ENCODE peak calls at places on chromosomes 13 and 19, in four cellular contexts. H is cardiac muscle cell, E is IMR-90, Q is breast epithelium. R is an unnamed sample. For H3K4me1 and H3K36me3, the result is how much of the 10 kb centered on the place peaks cover.

GRCh38 chr13:43057653-43058317 is 34.4 kb downstream of the DNAJC15 start:
- DNase-seq in Q (no peak), E (no peak), H (no peak), R (no peak)

GRCh38 chr13:113855012-113855921 is 8.6 kb downstream of the GAS6 start:
- DNase-seq in Q (peak), E (no peak), H (no peak), R (peak)

GRCh38 chr19:21474671-21475181 is 30.7 kb upstream of the ZNF429 start:
- DNase-seq in H (peak), Q (peak), E (peak), R (peak)

GRCh38 chr19:55080121-55080914 is 4.6 kb downstream of the EPS8L1 start:
- DNase-seq in Q (peak), H (peak), E (peak), R (no peak)

GRCh38 chr19:47023448-47023794 is 3.8 kb downstream of the NPAS1 start:
- DNase-seq in Q (no peak), E (no peak), H (no peak), R (no peak)

GRCh38 chr13:86051134-86052103 is 252.2 kb upstream of the SLITRK6 start:
- DNase-seq in E (no peak), H (no peak), Q (no peak), R (no peak)

GRCh38 chr13:99371956-99372355 is 64.8 kb upstream of the GPR183 start:
- DNase-seq in E (no peak), Q (no peak), H (no peak), R (no peak)

GRCh38 chr19:14616310-14616870 is 33.5 kb downstream of the CLEC17A start:
- DNase-seq in H (no peak), Q (no peak), E (no peak), R (no peak)

GRCh38 chr13:48819376-48819775 is 156.3 kb upstream of the FNDC3A start:
- DNase-seq in H (no peak), E (no peak), Q (no peak), R (no peak)

GRCh38 chr19:48741222-48741999 is 1.0 kb upstream of the RASIP1 start:
- DNase-seq in E (no peak), Q (no peak), H (peak), R (no peak)

GRCh38 chr19:43519436-43520088 is 7.4 kb downstream of the ETHE1 start:
- DNase-seq in E (peak), Q (no peak), H (peak), R (peak)

GRCh38 chr13:107079423-107080099 is 511.6 kb upstream of the ARGLU1 start:
- DNase-seq in E (no peak), Q (no peak), H (no peak), R (no peak)

GRCh38 chr19:12872255-12872654 is 9.0 kb downstream of the DNASE2 start:
- DNase-seq in H (no peak), Q (no peak), E (no peak), R (no peak)

GRCh38 chr13:96796234-96796633 is 198.0 kb downstream of the OXGR1 start:
- DNase-seq in E (no peak), H (no peak), Q (no peak), R (no peak)

GRCh38 chr19:7333198-7334118 is 15.3 kb upstream of the ARHGEF18 start:
- DNase-seq in Q (no peak), E (no peak), H (no peak), R (no peak)

GRCh38 chr19:1089891-1090290 is 5.3 kb downstream of the POLR2E start:
- DNase-seq in H (no peak), Q (no peak), E (no peak), R (no peak)

GRCh38 chr19:1088419-1089066 is 6.6 kb downstream of the POLR2E start:
- DNase-seq in H (no peak), Q (no peak), E (no peak), R (no peak)

GRCh38 chr19:1090731-1091543 is 4.2 kb downstream of the POLR2E start:
- DNase-seq in E (no peak), H (no peak), Q (no peak), R (no peak)

GRCh38 chr19:1087813-1088418 is 7.3 kb downstream of the POLR2E start:
- DNase-seq in H (no peak), E (no peak), Q (no peak), R (no peak)

DNA sequence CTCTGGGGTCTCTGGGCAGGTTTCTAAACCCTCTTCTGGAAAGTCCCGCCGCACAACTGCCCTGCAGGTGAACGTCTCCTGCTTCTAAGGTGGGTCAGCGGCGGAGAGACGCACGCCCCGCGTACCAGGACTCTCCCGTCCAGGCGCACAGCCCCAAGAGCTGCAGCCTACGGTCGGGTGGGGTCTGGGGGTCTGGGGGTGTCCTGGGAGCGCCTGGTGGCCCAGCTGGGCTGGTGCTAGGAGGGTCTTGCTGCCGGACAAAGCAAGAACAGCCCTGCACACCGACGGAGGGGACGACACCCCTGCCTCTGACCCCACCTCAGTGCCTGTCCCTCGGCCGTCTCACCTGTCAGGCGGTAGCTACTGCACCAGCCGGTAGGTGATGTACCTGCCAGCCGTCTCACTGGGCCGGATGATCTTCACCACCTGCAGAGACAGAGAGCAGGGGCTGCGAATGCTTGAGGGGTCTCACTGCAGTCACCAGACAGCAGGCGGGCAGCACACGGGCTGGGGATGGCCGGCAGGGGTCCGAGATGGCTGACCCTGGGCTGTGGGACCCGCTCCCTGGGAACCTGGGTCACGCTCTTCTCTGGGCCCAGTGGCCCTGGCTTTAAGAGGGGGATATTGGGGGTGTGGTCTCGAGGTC is 5.9 kb downstream of the POLR2E start:
- DNase-seq in H (no peak), Q (no peak), E (no peak), R (no peak)
- H3K4me1 ChIP-seq in H (under half), Q (under half), E (under half), R (under half)

GRCh38 chr13:27424246-27425150 is at the start of gene GTF3A:
- DNase-seq in E (peak), Q (peak), H (peak), R (peak)

GRCh38 chr13:27425151-27425917 is 915 bp downstream of the GTF3A start:
- DNase-seq in E (no peak), H (no peak), Q (no peak), R (no peak)

GRCh38 chr13:27427663-27428062 is 3.2 kb downstream of the GTF3A start:
- DNase-seq in H (no peak), Q (no peak), E (no peak), R (no peak)

GRCh38 chr13:27428160-27428559 is 3.7 kb downstream of the GTF3A start:
- DNase-seq in E (no peak), Q (no peak), H (no peak), R (no peak)

DNA sequence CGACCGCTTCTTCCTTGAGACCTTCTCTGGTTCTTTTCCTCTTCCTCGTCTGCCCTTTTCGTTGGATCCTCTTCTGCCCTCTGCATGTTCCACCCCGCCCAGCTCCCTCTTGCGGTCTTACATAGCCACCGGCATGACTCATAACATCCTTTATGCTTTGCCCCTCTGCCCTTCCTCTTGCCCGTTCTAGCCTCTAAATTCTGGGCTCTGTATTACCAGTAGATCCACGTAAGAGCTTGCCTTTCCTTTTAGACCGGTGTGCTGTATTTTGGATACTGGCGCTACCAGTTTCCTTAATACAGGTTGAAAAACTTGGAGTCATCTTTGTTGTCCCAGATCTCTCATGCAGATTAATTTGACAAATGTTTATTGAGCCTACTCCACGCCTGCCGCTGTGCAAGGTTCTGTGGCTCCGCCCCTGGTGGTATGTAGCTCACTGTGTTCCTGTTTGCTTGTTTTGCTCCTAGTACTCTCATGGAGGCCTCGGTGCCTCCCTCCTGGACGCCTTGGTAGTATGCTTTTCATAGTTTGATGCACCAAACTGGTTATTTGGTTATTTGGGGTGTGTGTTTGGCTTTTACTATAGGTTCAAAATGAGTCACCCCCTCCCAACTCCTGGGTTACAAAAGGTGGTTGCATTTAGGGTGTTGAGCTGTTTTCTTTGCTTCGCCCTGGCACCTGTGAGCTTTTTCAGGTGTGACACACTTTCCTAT is 1.7 kb downstream of the GTF3A start:
- DNase-seq in E (peak), H (peak), Q (peak), R (peak)
- H3K36me3 ChIP-seq in E (under half), H (under half), Q (under half), R (under half)

DNA sequence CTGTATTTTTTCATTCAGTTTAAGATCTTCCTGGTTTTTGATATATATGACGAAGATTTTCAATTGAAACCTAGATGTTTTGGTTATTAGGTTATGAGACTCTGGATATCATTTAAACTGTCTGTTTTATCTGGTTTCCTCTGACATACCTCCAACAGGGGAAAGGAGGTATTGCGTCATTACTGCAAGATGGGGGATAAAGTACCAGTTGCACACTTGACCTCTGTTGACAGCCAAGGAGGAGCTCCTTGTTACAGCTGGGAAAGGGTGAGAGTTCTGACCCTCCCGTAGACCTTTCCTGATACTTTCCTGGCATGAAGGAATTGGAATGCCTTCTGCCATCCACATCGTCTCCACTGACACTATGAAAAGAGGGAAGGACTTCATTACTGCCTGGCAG is 82.0 kb upstream of the SHISA2 start:
- DNase-seq in H (no peak), Q (no peak), E (no peak), R (no peak)
- TF ChIP-seq CTCF in H (no peak), Q (no peak), E (no peak), R (no peak)

GRCh38 chr19:10724573-10725071 is 6.7 kb downstream of the DNM2 start:
- DNase-seq in Q (no peak), H (no peak), E (no peak), R (no peak)
- H3K4me1 ChIP-seq in Q (under half), H (under half), E (under half), R (under half)

GRCh38 chr19:52066258-52066866 is 17.7 kb upstream of the ZNF432 start:
- DNase-seq in H (no peak), Q (no peak), E (no peak), R (no peak)
- H3K36me3 ChIP-seq in H (under half), Q (under half), E (half or more), R (half or more)

DNA sequence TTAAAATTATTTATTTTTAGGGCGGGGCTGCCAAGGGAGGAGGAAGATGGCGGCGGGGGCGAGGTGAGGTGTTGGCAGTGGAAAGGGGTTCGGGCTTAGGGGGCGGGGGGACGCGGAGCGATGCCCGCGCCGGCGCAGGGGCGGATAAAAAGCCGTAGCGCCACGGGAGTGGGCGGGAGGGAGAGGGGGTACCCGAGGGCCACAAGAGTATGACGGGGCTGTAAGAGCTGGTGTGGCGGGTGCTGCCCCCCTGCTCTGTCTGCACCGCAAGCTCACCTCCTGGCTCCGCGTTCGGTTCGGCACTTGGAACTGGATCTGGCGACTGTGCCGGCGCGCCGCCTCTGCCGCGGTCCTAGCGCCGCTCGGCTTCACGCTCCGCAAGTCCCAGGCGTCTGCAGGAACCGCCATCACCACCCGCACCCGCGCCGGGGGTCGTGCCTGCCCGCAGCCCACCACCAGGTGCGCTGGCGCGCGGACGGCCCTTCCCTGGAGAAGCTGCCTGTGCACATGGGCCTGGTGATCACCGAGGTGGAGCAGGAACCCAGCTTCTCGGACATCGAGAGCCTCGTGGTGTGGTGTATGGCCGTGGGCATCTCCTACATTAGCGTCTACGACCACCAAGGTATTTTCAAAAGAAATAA is 265.2 kb upstream of the SGCG start:
- DNase-seq in Q (no peak), E (peak), H (peak), R (no peak)
- TF ChIP-seq CTCF in Q (no peak), E (no peak), H (no peak), R (no peak)

GRCh38 chr19:19460761-19461265 is 54.5 kb downstream of the TSSK6 start:
- DNase-seq in E (peak), H (peak), Q (no peak), R (peak)

GRCh38 chr19:19460258-19460731 is 54.8 kb downstream of the GATAD2A start:
- DNase-seq in Q (no peak), H (no peak), E (peak), R (no peak)

GRCh38 chr19:19459099-19459498 is 53.6 kb downstream of the GATAD2A start:
- DNase-seq in H (no peak), E (peak), Q (no peak), R (no peak)

GRCh38 chr19:19461306-19461670 is 54.1 kb downstream of the TSSK6 start:
- DNase-seq in H (no peak), E (no peak), Q (no peak), R (no peak)

GRCh38 chr19:19459707-19460251 is 54.3 kb downstream of the GATAD2A start:
- DNase-seq in H (no peak), E (peak), Q (no peak), R (no peak)
- H3K4me1 ChIP-seq in H (half or more), E (half or more), Q (under half), R (half or more)

DNA sequence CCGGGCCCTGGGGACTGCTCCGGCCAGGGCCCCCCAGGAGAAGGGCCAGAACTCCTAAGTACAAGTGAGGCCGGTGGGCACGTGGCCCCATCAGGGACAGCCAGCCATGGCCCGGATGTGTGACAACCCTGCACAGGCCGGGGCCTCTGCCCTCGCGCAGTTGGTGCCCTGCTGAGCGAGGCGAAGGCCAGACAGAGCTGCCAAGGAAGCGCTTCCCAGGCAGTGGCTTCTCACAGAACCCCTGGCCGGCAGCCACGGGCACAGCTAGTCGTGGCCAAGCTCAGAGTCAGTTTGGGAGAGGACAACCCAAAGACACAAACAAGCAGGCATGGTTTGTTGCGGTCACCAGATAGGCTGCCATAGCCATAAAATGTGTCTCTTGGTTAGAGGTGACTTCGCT is 25.8 kb downstream of the TEX29 start:
- DNase-seq in E (no peak), Q (no peak), H (no peak), R (no peak)
- H3K36me3 ChIP-seq in E (under half), Q (under half), H (under half), R (under half)

DNA sequence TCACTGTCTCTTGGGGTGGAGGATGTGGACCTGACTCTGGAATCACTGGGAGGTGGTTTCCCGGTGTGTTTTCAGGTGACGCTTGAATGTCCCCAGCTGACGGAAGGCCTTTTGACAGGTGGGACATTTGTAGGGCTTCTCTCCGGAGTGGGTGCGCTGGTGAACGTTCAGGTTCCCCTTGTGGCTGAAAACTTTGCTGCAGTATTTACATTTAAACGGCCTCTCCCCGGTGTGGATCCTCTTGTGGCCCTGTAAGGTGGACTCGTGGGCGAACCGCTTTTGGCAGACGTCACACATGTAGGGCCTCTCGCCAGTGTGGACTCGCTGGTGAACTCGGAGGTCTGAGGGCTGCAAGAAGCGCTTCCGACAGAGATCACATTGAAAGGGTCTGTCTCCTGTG is 7.8 kb downstream of the ZSCAN5B start:
- DNase-seq in E (no peak), Q (no peak), H (no peak), R (no peak)
- TF ChIP-seq CTCF in E (no peak), Q (no peak), H (no peak), R (no peak)